ENCODE peak calls at places on chromosomes 1 and 21, in five cellular contexts. M is activated CD4-positive, alpha-beta memory T cell treated with anti-CD3 and anti-CD28 coated beads for 36 hours; L is activated CD8-positive, alpha-beta memory T cell treated with anti-CD3 and anti-CD28 coated beads for 1 hour; H is IMR-90; N is naive thymus-derived CD4-positive, alpha-beta T cell. X is an unnamed sample.

GRCh38 chr1:85998105-85998504 is 158.5 kb downstream of the COL24A1 start:
- DNase-seq in L (no peak), M (no peak), H (peak), N (no peak), X (no peak)

GRCh38 chr1:207908112-207908734 is 2.7 kb downstream of the CD34 start:
- DNase-seq in H (no peak), L (no peak), M (no peak), N (no peak), X (no peak)

GRCh38 chr21:42572906-42573495 is 59.3 kb downstream of the SLC37A1 start:
- DNase-seq in L (no peak), M (peak), N (no peak), H (no peak), X (no peak)

GRCh38 chr1:69172003-69173000 is 395.4 kb upstream of the LRRC7 start:
- DNase-seq in L (no peak), H (peak), M (no peak), N (no peak), X (no peak)

GRCh38 chr1:12386130-12386529 is 156.3 kb downstream of the VPS13D start:
- DNase-seq in N (peak), M (peak), H (no peak), L (no peak), X (peak)

GRCh38 chr1:107659961-107660360 is 305.0 kb downstream of the VAV3 start:
- DNase-seq in L (no peak), N (no peak), H (no peak), M (no peak), X (no peak)

GRCh38 chr1:203271018-203271743 is 34.1 kb upstream of the BTG2 start:
- DNase-seq in L (no peak), N (peak), M (peak), H (peak), X (peak)

GRCh38 chr21:45562965-45563364 is 20.7 kb upstream of the SLC19A1 start:
- DNase-seq in H (peak), M (no peak), L (no peak), N (no peak), X (no peak)

GRCh38 chr1:156106624-156107488 is 7.7 kb upstream of the LMNA start:
- DNase-seq in L (no peak), M (no peak), N (peak), H (peak), X (no peak)

GRCh38 chr1:92774407-92774806 is 10.5 kb downstream of the EVI5 start:
- DNase-seq in M (no peak), L (no peak), H (no peak), N (no peak), X (no peak)

GRCh38 chr1:182392045-182393028 is 747 bp upstream of the GLUL start:
- DNase-seq in M (peak), L (no peak), H (peak), N (peak), X (peak)

GRCh38 chr21:42542596-42542995 is 28.9 kb downstream of the SLC37A1 start:
- DNase-seq in L (no peak), M (no peak), H (no peak), N (no peak), X (no peak)

GRCh38 chr1:232226197-232226681 is 403.7 kb downstream of the SIPA1L2 start:
- DNase-seq in H (peak), M (peak), L (no peak), N (peak), X (no peak)

GRCh38 chr1:110872366-110872744 is 593 bp upstream of the CD53 start:
- DNase-seq in N (no peak), M (no peak), H (no peak), L (no peak), X (peak)

GRCh38 chr1:17979815-17980214 is 127.8 kb upstream of the IGSF21 start:
- DNase-seq in H (no peak), M (no peak), L (no peak), N (no peak), X (no peak)

GRCh38 chr1:28290851-28291250 is 31.5 kb downstream of the SESN2 start:
- DNase-seq in L (no peak), N (no peak), M (no peak), H (no peak), X (no peak)

GRCh38 chr1:169941982-169942830 is 48.5 kb upstream of the SCYL3 start:
- DNase-seq in N (no peak), L (no peak), H (peak), M (no peak), X (no peak)

GRCh38 chr1:108057536-108057935 is 92.6 kb upstream of the VAV3 start:
- DNase-seq in L (no peak), H (no peak), N (no peak), M (no peak), X (no peak)

GRCh38 chr1:34768856-34769255 is 9.3 kb downstream of the GJB4 start:
- DNase-seq in H (no peak), M (no peak), L (no peak), N (no peak), X (no peak)

GRCh38 chr1:207495816-207496792 is at the start of gene CR1:
- DNase-seq in N (peak), L (no peak), H (no peak), M (peak), X (peak)

GRCh38 chr1:2935766-2936390 is 85.4 kb upstream of the ACTRT2 start:
- DNase-seq in M (no peak), H (no peak), N (no peak), L (no peak), X (no peak)

GRCh38 chr1:180294711-180295110 is 64.6 kb downstream of the LHX4 start:
- DNase-seq in L (no peak), M (no peak), N (no peak), H (no peak), X (no peak)

GRCh38 chr1:232923739-232924386 is 26.5 kb upstream of the NTPCR start:
- DNase-seq in H (peak), L (no peak), N (peak), M (peak), X (no peak)

GRCh38 chr1:111204923-111205723 is 4.7 kb upstream of the DENND2D start:
- DNase-seq in N (no peak), H (no peak), L (no peak), M (no peak), X (peak)

GRCh38 chr1:99943238-99943794 is 26.5 kb upstream of the SLC35A3 start:
- DNase-seq in L (no peak), N (no peak), H (peak), M (no peak), X (no peak)

GRCh38 chr1:161915051-161915503 is 108.6 kb downstream of the OLFML2B start:
- DNase-seq in L (no peak), M (peak), N (no peak), H (peak), X (no peak)

GRCh38 chr1:175841613-175842234 is 98.3 kb upstream of the TNR start:
- DNase-seq in H (no peak), N (no peak), L (no peak), M (no peak), X (no peak)

GRCh38 chr1:183234660-183235476 is 48.8 kb downstream of the LAMC2 start:
- DNase-seq in M (no peak), L (no peak), N (no peak), H (peak), X (no peak)

GRCh38 chr1:30822966-30823581 is 65.5 kb upstream of the LAPTM5 start:
- DNase-seq in H (no peak), N (no peak), L (no peak), M (no peak), X (no peak)

GRCh38 chr1:26666855-26667254 is 29.0 kb upstream of the ARID1A start:
- DNase-seq in L (no peak), N (no peak), H (peak), M (peak), X (no peak)

GRCh38 chr1:15004396-15004795 is 149.2 kb upstream of the TMEM51 start:
- DNase-seq in M (no peak), N (no peak), H (peak), L (no peak), X (no peak)

GRCh38 chr1:217311766-217312165 is 319.1 kb downstream of the GPATCH2 start:
- DNase-seq in N (no peak), L (no peak), H (peak), M (no peak), X (no peak)

GRCh38 chr21:17738171-17738953 is 80.8 kb downstream of the C21orf91 start:
- DNase-seq in M (no peak), L (no peak), H (no peak), N (no peak), X (no peak)

GRCh38 chr1:214496126-214496525 is 55.3 kb downstream of the PTPN14 start:
- DNase-seq in H (no peak), L (no peak), M (no peak), N (no peak), X (no peak)

GRCh38 chr1:52002038-52002917 is 11.8 kb upstream of the RAB3B start:
- DNase-seq in N (peak), L (peak), M (peak), H (peak), X (peak)

GRCh38 chr1:36703526-36704208 is 221.0 kb upstream of the CSF3R start:
- DNase-seq in L (no peak), N (peak), H (peak), M (peak), X (peak)

X was measured in naive B cell.